ENCODE peak calls at places on chromosome 16, in nine cellular contexts. S is GM23248, C is fibroblast of the aortic adventitia, K is activated gamma-delta T cell treated with Interleukin-2 at 50 U/mL for 16 hours, I is HTR-8/SVneo, B is PC-3, D is Right ventricle myocardium superior, Q is retinal pigment epithelial cell, H is prostate gland. M is an unnamed sample.

GRCh38 chr16:78122774-78123315 is 23.4 kb downstream of the WWOX start:
- DNase-seq in I (peak; percentile 58), D (no peak), H (peak; percentile 75), C (peak; percentile 75), Q (no peak), K (no peak), S (peak; percentile 74), B (peak; percentile 72), M (peak; percentile 59)

GRCh38 chr16:70294385-70295029 is 4.5 kb upstream of the DDX19B start:
- DNase-seq in B (no peak), K (no peak), S (no peak), H (no peak), D (no peak), I (no peak), C (no peak), Q (no peak), M (no peak)

GRCh38 chr16:1778200-1779179 is 3.9 kb downstream of the SPSB3 start:
- DNase-seq in B (no peak), D (peak; percentile 31), I (no peak), Q (no peak), K (no peak), S (no peak), C (no peak), H (no peak), M (no peak)

GRCh38 chr16:31277659-31278260 is 18.0 kb downstream of the ITGAM start:
- DNase-seq in I (no peak), Q (no peak), S (no peak), C (no peak), B (no peak), K (no peak), H (no peak), D (no peak), M (no peak)

GRCh38 chr16:87552772-87553171 is 49.5 kb upstream of the JPH3 start:
- DNase-seq in K (no peak), I (no peak), B (peak; percentile 36), C (no peak), S (peak; percentile 39), D (no peak), Q (no peak), H (no peak), M (no peak)

GRCh38 chr16:3058173-3059030 is 7.0 kb upstream of the IL32 start:
- DNase-seq in D (peak; percentile 72), K (peak; percentile 61), I (peak; percentile 37), S (peak; percentile 36), C (no peak), H (peak; percentile 47), B (peak; percentile 29), Q (no peak), M (peak; percentile 51)

GRCh38 chr16:1775006-1775845 is 2.3 kb upstream of the MRPS34 start:
- DNase-seq in H (no peak), C (no peak), Q (no peak), S (no peak), K (no peak), D (no peak), I (no peak), B (no peak), M (no peak)

GRCh38 chr16:13935408-13935807 is 15.5 kb downstream of the ERCC4 start:
- DNase-seq in D (no peak), K (no peak), Q (no peak), B (peak; percentile 9), C (no peak), I (no peak), S (no peak), H (no peak), M (no peak)

GRCh38 chr16:19095699-19096098 is 18.1 kb upstream of the ITPRIPL2 start:
- DNase-seq in I (no peak), Q (no peak), B (peak; percentile 86), K (no peak), S (no peak), C (no peak), H (no peak), D (no peak), M (no peak)

GRCh38 chr16:19884021-19884485 is 595 bp downstream of the GPRC5B start:
- DNase-seq in S (peak; percentile 20), B (no peak), C (no peak), D (no peak), Q (no peak), I (peak; percentile 18), K (no peak), H (no peak), M (peak; percentile 56)

GRCh38 chr16:72093448-72094265 is at the start of the genes DHX38 and TXNL4B:
- DNase-seq in H (peak; percentile 97), K (peak; percentile 87), D (peak; percentile 95), Q (peak; percentile 98), I (peak; percentile 100), C (peak; percentile 99), B (peak; percentile 96), S (peak; percentile 99), M (peak; percentile 94)

GRCh38 chr16:49474741-49475140 is 101.1 kb downstream of the C16orf78 start:
- DNase-seq in H (no peak), S (no peak), B (no peak), C (no peak), D (no peak), I (no peak), K (no peak), Q (no peak), M (no peak)

GRCh38 chr16:30499284-30499683 is 26.7 kb downstream of the ITGAL start:
- DNase-seq in B (no peak), C (no peak), H (no peak), K (no peak), S (no peak), Q (no peak), D (no peak), I (no peak), M (no peak)

GRCh38 chr16:31052131-31052530 is 18.8 kb downstream of the STX4 start:
- DNase-seq in K (no peak), Q (no peak), B (peak; percentile 91), C (peak; percentile 91), S (peak; percentile 97), H (no peak), D (no peak), I (peak; percentile 91), M (no peak)

GRCh38 chr16:2282262-2282661 is 14.3 kb upstream of the RNPS1 start:
- DNase-seq in Q (no peak), S (no peak), D (no peak), C (no peak), B (no peak), H (no peak), I (no peak), K (no peak), M (no peak)

GRCh38 chr16:46830417-46830901 is 521 bp downstream of the C16orf87 start:
- DNase-seq in S (peak; percentile 67), I (no peak), B (peak; percentile 5), K (peak; percentile 37), Q (no peak), H (peak; percentile 24), C (no peak), D (peak; percentile 60), M (peak; percentile 38)

GRCh38 chr16:67255553-67256030 is 6.8 kb downstream of the SLC9A5 start:
- DNase-seq in C (no peak), D (no peak), S (no peak), I (no peak), Q (no peak), K (no peak), B (no peak), H (no peak), M (no peak)

GRCh38 chr16:18833707-18834505 is 32.6 kb upstream of the ARL6IP1 start:
- DNase-seq in H (no peak), B (no peak), Q (no peak), S (no peak), K (no peak), C (no peak), I (no peak), D (no peak), M (no peak)

GRCh38 chr16:7185689-7186088 is 147.0 kb upstream of the RBFOX1 start:
- DNase-seq in S (no peak), H (no peak), B (peak; percentile 27), I (no peak), Q (no peak), C (no peak), K (no peak), D (no peak), M (no peak)

GRCh38 chr16:17277981-17278381 is 192.8 kb downstream of the XYLT1 start:
- DNase-seq in C (peak; percentile 45), K (no peak), D (peak; percentile 52), H (peak; percentile 53), Q (no peak), B (no peak), S (peak; percentile 12), I (no peak), M (peak; percentile 71)

GRCh38 chr16:53872248-53873221 is 168.6 kb downstream of the FTO start:
- DNase-seq in B (no peak), S (peak; percentile 90), H (no peak), I (no peak), D (no peak), C (peak; percentile 78), Q (no peak), K (no peak), M (no peak)

GRCh38 chr16:85686912-85687591 is 1.7 kb downstream of the GINS2 start:
- DNase-seq in Q (no peak), K (no peak), B (peak; percentile 18), S (no peak), C (no peak), I (no peak), H (no peak), D (peak; percentile 26), M (no peak)

M was measured in thyroid gland.